ENCODE peak calls at places on chromosomes 2 and 18, in five cellular contexts. One of them, this sample, is unnamed.

GRCh38 chr2:79370976-79371550 is 141.8 kb upstream of the CTNNA2 start:
- DNase-seq in MM.1S: no peak
- DNase-seq in left ventricle myocardium inferior: no peak
- DNase-seq in fibroblast of the aortic adventitia: no peak
- DNase-seq in spleen: no peak
- DNase-seq in this sample: no peak

GRCh38 chr2:75592028-75592427 is 31.3 kb upstream of the EVA1A start:
- DNase-seq in MM.1S: no peak
- DNase-seq in left ventricle myocardium inferior: no peak
- DNase-seq in fibroblast of the aortic adventitia: peak
- DNase-seq in spleen: no peak
- DNase-seq in this sample: peak

GRCh38 chr2:187658952-187659525 is 104.8 kb upstream of the TFPI start:
- DNase-seq in MM.1S: no peak
- DNase-seq in left ventricle myocardium inferior: no peak
- DNase-seq in fibroblast of the aortic adventitia: peak
- DNase-seq in spleen: no peak
- DNase-seq in this sample: no peak

GRCh38 chr2:232335859-232336215 is 42.7 kb upstream of the ALPP start:
- DNase-seq in MM.1S: no peak
- DNase-seq in left ventricle myocardium inferior: no peak
- DNase-seq in fibroblast of the aortic adventitia: no peak
- DNase-seq in spleen: no peak
- DNase-seq in this sample: no peak

GRCh38 chr2:68171684-68172083 is 14.0 kb downstream of the PNO1 start:
- DNase-seq in MM.1S: no peak
- DNase-seq in left ventricle myocardium inferior: no peak
- DNase-seq in fibroblast of the aortic adventitia: no peak
- DNase-seq in spleen: no peak
- DNase-seq in this sample: no peak

GRCh38 chr2:197993830-197994229 is 189.4 kb downstream of the PLCL1 start:
- DNase-seq in MM.1S: no peak
- DNase-seq in left ventricle myocardium inferior: no peak
- DNase-seq in fibroblast of the aortic adventitia: peak
- DNase-seq in spleen: no peak
- DNase-seq in this sample: peak

GRCh38 chr2:239674101-239674980 is 273.5 kb upstream of the HDAC4 start:
- DNase-seq in MM.1S: no peak
- DNase-seq in left ventricle myocardium inferior: no peak
- DNase-seq in fibroblast of the aortic adventitia: no peak
- DNase-seq in spleen: no peak
- DNase-seq in this sample: no peak

GRCh38 chr18:61503688-61504087 is 170.5 kb downstream of the CDH20 start:
- DNase-seq in MM.1S: no peak
- DNase-seq in left ventricle myocardium inferior: no peak
- DNase-seq in fibroblast of the aortic adventitia: peak
- DNase-seq in spleen: no peak
- DNase-seq in this sample: no peak

GRCh38 chr2:27264753-27265535 is 2.1 kb upstream of the SLC30A3 start:
- DNase-seq in MM.1S: peak
- DNase-seq in left ventricle myocardium inferior: peak
- DNase-seq in fibroblast of the aortic adventitia: no peak
- DNase-seq in spleen: peak
- DNase-seq in this sample: no peak

GRCh38 chr2:47501374-47502200 is 98.6 kb downstream of the MSH2 start:
- DNase-seq in MM.1S: no peak
- DNase-seq in left ventricle myocardium inferior: no peak
- DNase-seq in fibroblast of the aortic adventitia: no peak
- DNase-seq in spleen: no peak
- DNase-seq in this sample: peak

GRCh38 chr2:196242131-196242620 is 70.8 kb upstream of the STK17B start:
- DNase-seq in MM.1S: no peak
- DNase-seq in left ventricle myocardium inferior: peak
- DNase-seq in fibroblast of the aortic adventitia: peak
- DNase-seq in spleen: peak
- DNase-seq in this sample: no peak

GRCh38 chr2:170393861-170394498 is 216.0 kb downstream of the MYO3B start:
- DNase-seq in MM.1S: no peak
- DNase-seq in left ventricle myocardium inferior: no peak
- DNase-seq in fibroblast of the aortic adventitia: no peak
- DNase-seq in spleen: no peak
- DNase-seq in this sample: no peak

GRCh38 chr2:212914392-212914791 is 237.0 kb downstream of the IKZF2 start:
- DNase-seq in MM.1S: no peak
- DNase-seq in left ventricle myocardium inferior: no peak
- DNase-seq in fibroblast of the aortic adventitia: no peak
- DNase-seq in spleen: no peak
- DNase-seq in this sample: no peak

GRCh38 chr2:180983468-180984388 is 3.3 kb downstream of the UBE2E3 start:
- DNase-seq in MM.1S: peak
- DNase-seq in left ventricle myocardium inferior: no peak
- DNase-seq in fibroblast of the aortic adventitia: peak
- DNase-seq in spleen: no peak
- DNase-seq in this sample: no peak

GRCh38 chr2:242056026-242056425 is 186.5 kb downstream of the RTP5 start:
- DNase-seq in MM.1S: no peak
- DNase-seq in left ventricle myocardium inferior: no peak
- DNase-seq in fibroblast of the aortic adventitia: no peak
- DNase-seq in spleen: peak
- DNase-seq in this sample: no peak

GRCh38 chr2:171287036-171287435 is 126.3 kb upstream of the TLK1 start:
- DNase-seq in MM.1S: no peak
- DNase-seq in left ventricle myocardium inferior: no peak
- DNase-seq in fibroblast of the aortic adventitia: peak
- DNase-seq in spleen: no peak
- DNase-seq in this sample: no peak

GRCh38 chr2:211396815-211397214 is 840.4 kb downstream of the CPS1 start:
- DNase-seq in MM.1S: no peak
- DNase-seq in left ventricle myocardium inferior: no peak
- DNase-seq in fibroblast of the aortic adventitia: no peak
- DNase-seq in spleen: no peak
- DNase-seq in this sample: no peak

GRCh38 chr2:104804148-104804890 is 49.6 kb upstream of the POU3F3 start:
- DNase-seq in MM.1S: no peak
- DNase-seq in left ventricle myocardium inferior: no peak
- DNase-seq in fibroblast of the aortic adventitia: no peak
- DNase-seq in spleen: no peak
- DNase-seq in this sample: no peak
- TF ChIP-seq CTCF in MM.1S: no peak
- TF ChIP-seq CTCF in left ventricle myocardium inferior: no peak
- TF ChIP-seq CTCF in fibroblast of the aortic adventitia: no peak
- TF ChIP-seq CTCF in spleen: no peak
- TF ChIP-seq CTCF in this sample: no peak

GRCh38 chr2:191171708-191172355 is 21.0 kb upstream of the STAT4 start:
- DNase-seq in MM.1S: no peak
- DNase-seq in left ventricle myocardium inferior: no peak
- DNase-seq in fibroblast of the aortic adventitia: peak
- DNase-seq in spleen: no peak
- DNase-seq in this sample: peak
- H3K4me3 ChIP-seq in MM.1S: no peak
- H3K4me3 ChIP-seq in left ventricle myocardium inferior: no peak
- H3K4me3 ChIP-seq in fibroblast of the aortic adventitia: no peak
- H3K4me3 ChIP-seq in spleen: no peak
- H3K4me3 ChIP-seq in this sample: no peak

GRCh38 chr2:208255557-208256106 is 761 bp upstream of the IDH1 start:
- DNase-seq in MM.1S: no peak
- DNase-seq in left ventricle myocardium inferior: no peak
- DNase-seq in fibroblast of the aortic adventitia: no peak
- DNase-seq in spleen: no peak
- DNase-seq in this sample: no peak

GRCh38 chr2:208253518-208254117 is 1.3 kb downstream of the IDH1 start:
- DNase-seq in MM.1S: no peak
- DNase-seq in left ventricle myocardium inferior: no peak
- DNase-seq in fibroblast of the aortic adventitia: peak
- DNase-seq in spleen: no peak
- DNase-seq in this sample: no peak

GRCh38 chr2:208254118-208254870 is 577 bp downstream of the IDH1 start:
- DNase-seq in MM.1S: peak
- DNase-seq in left ventricle myocardium inferior: peak
- DNase-seq in fibroblast of the aortic adventitia: peak
- DNase-seq in spleen: peak
- DNase-seq in this sample: no peak

GRCh38 chr2:208254871-208255556 is at the start of gene IDH1:
- DNase-seq in MM.1S: peak
- DNase-seq in left ventricle myocardium inferior: peak
- DNase-seq in fibroblast of the aortic adventitia: peak
- DNase-seq in spleen: peak
- DNase-seq in this sample: peak

GRCh38 chr2:208256192-208256782 is 1.4 kb upstream of the IDH1 start:
- DNase-seq in MM.1S: peak
- DNase-seq in left ventricle myocardium inferior: no peak
- DNase-seq in fibroblast of the aortic adventitia: no peak
- DNase-seq in spleen: no peak
- DNase-seq in this sample: no peak
- TF ChIP-seq CTCF in MM.1S: peak
- TF ChIP-seq CTCF in left ventricle myocardium inferior: no peak
- TF ChIP-seq CTCF in fibroblast of the aortic adventitia: no peak
- TF ChIP-seq CTCF in spleen: no peak
- TF ChIP-seq CTCF in this sample: peak

DNA sequence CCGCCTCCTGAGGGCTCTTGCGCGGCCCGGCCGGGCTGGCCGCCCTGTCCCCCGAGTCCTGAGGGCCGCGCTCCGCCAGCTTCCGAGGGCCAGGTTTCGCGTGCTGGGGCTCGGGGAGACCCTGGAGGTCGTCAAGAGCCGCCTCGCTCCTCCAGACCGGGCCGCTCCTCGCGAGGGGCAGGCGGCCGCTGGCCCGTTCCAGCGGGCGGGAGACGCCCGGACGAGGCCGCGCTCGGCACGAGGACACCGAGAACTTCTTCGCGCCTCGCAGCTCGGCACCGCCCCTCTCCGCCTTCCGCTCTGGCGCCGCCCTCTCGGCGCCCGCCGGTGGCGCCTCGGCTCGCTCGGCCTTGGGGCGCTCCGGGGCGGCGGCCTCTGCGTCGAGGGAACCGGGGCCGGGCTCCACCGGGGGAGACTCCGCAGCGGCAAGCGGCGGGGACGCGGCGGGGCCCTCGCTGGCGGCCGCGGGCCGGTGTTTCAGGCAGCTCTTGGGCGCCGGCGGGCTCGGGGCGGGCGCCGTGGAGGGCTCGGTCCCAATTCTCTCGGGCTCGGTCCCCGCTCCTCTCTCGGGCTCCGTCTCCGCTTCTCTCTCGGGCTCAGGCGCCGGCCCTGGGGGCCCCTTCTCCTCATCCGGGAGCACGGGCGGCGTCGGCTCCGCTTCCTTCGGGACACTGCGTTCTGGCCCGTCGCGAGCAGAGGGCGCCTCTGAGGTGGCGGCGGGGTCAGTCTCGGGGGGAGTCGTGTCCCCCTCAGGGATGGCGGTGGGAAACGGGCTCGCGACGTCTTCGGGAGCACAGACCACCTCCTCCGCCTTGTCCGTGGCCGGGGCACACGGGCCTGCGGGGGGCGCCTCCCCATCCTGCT is 91.6 kb upstream of the MGAT4A start:
- DNase-seq in MM.1S: no peak
- DNase-seq in left ventricle myocardium inferior: peak
- DNase-seq in fibroblast of the aortic adventitia: no peak
- DNase-seq in spleen: peak
- DNase-seq in this sample: no peak
- H3K4me3 ChIP-seq in MM.1S: no peak
- H3K4me3 ChIP-seq in left ventricle myocardium inferior: peak
- H3K4me3 ChIP-seq in fibroblast of the aortic adventitia: no peak
- H3K4me3 ChIP-seq in spleen: peak
- H3K4me3 ChIP-seq in this sample: peak

This sample was measured in kidney epithelial cell.